ENCODE peak calls at places on chromosomes 11 and 22, in six cellular contexts. V is upper lobe of left lung, X is A549, G is HepG2, W is GM12878, T is K562. D is an unnamed sample. For H3K9me3, the result is how much of the 10 kb centered on the place peaks cover.

GRCh38 chr11:116901211-116901610 is 63.8 kb upstream of the APOA1 start:
- ATAC-seq in W (no peak), T (no peak), G (no peak), X (no peak), V (no peak), D (no peak)

GRCh38 chr11:28836285-28837081 is 728.3 kb downstream of the METTL15 start:
- ATAC-seq in G (peak), V (no peak), T (no peak), X (peak), W (no peak), D (no peak)

GRCh38 chr11:23923357-23923756 is 573.5 kb upstream of the LUZP2 start:
- ATAC-seq in G (no peak), W (no peak), X (no peak), T (no peak), V (no peak), D (no peak)

GRCh38 chr11:60710482-60710881 is 11.1 kb downstream of the MS4A8 start:
- ATAC-seq in T (peak), X (peak), V (no peak), G (peak), W (no peak), D (no peak)

GRCh38 chr11:121552160-121552559 is 99.4 kb upstream of the SORL1-AS1 start:
- ATAC-seq in T (no peak), W (no peak), X (no peak), G (no peak), V (no peak), D (no peak)

GRCh38 chr11:28488336-28488735 is 380.1 kb downstream of the METTL15 start:
- ATAC-seq in W (no peak), X (no peak), G (no peak), V (no peak), T (no peak), D (no peak)

GRCh38 chr11:64607381-64608259 is 16.6 kb downstream of the SLC22A12 start:
- ATAC-seq in X (no peak), T (no peak), W (no peak), G (no peak), V (peak), D (peak)

GRCh38 chr11:68838572-68838964 is 3.1 kb downstream of the CPT1A start:
- ATAC-seq in X (no peak), G (peak), W (no peak), V (no peak), T (no peak), D (no peak)

GRCh38 chr11:101792814-101793213 is 122.0 kb upstream of the CEP126 start:
- ATAC-seq in X (no peak), W (no peak), V (no peak), G (no peak), T (no peak), D (no peak)

GRCh38 chr22:35258144-35258988 is 1.1 kb downstream of the HMGXB4 start:
- ATAC-seq in G (peak), V (no peak), T (peak), W (peak), X (peak), D (no peak)

GRCh38 chr22:35257002-35257320 is 332 bp upstream of the HMGXB4 start:
- ATAC-seq in X (peak), G (peak), T (peak), V (no peak), W (peak), D (no peak)

GRCh38 chr22:35253946-35254345 is 3.3 kb upstream of the HMGXB4 start:
- ATAC-seq in X (no peak), W (no peak), T (no peak), V (no peak), G (no peak), D (no peak)

DNA sequence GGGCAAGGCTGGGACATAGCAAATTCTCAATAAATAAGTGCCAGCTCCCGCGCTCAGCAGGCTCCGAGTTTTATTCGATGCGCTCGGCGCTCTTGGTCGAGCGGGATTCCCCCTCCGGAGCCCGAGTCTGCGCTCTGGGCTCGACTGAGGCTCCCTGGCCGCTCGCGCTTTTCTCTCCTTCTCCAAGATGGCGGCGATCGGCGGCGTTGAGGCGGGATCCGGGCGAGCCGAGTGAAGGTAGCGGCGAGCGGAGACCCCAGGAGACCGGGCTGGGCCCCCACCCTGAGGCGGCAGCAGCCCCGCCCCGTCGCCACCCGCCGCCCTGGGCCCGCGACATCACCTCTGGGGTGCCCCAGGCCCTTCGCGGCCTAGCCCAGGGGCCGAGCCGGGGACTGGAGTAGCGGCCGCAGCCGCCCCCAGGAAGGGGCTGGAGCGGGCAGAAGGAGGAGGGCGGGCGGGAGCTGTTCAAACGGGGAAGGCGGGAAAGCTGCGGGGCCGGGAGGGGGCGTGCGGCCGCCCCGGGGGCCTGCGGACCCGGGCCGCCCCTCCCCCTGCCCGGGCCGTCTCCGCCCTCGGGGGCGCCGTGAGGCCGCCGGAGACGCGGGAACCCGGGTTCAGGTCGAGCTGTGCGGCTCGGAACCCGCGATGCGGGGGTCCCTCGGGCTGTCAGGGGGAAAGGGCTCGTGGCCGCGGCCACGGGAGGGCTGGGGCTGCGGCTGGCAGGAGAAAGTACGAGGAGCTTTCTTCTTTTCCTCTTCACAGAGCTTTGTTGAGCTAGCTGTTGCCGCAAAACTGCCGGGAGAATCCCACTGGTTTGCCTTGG is at the start of gene HMGXB4:
- ATAC-seq in W (peak), T (peak), X (peak), G (peak), V (peak), D (peak)
- TF ChIP-seq POLR2A in W (peak), T (peak), X (no peak), G (peak), V (peak), D (no peak)

GRCh38 chr22:44145544-44145943 is 35.2 kb upstream of the PARVG start:
- ATAC-seq in G (no peak), V (no peak), W (no peak), T (no peak), X (no peak), D (no peak)
- TF ChIP-seq EP300 in G (no peak), V (no peak), W (no peak), T (no peak), X (no peak), D (no peak)

GRCh38 chr11:2489103-2489502 is 44.3 kb downstream of the KCNQ1 start:
- ATAC-seq in X (no peak), V (no peak), T (no peak), G (no peak), W (no peak), D (no peak)
- H3K9me3 ChIP-seq in X (under half), V (under half), T (under half), G (under half), W (under half), D (half or more)

GRCh38 chr11:96540875-96541274 is 151.1 kb downstream of the JRKL start:
- ATAC-seq in G (no peak), T (no peak), X (no peak), V (no peak), W (no peak), D (no peak)
- TF ChIP-seq POLR2A in G (no peak), T (no peak), X (no peak), V (no peak), W (no peak), D (no peak)

GRCh38 chr11:129944696-129945095 is 49.3 kb upstream of the NFRKB start:
- ATAC-seq in G (no peak), T (no peak), V (no peak), X (no peak), W (no peak), D (no peak)

GRCh38 chr11:129947474-129947873 is 52.1 kb upstream of the NFRKB start:
- ATAC-seq in G (peak), V (no peak), X (no peak), W (no peak), T (no peak), D (no peak)

GRCh38 chr11:129946965-129947364 is 51.6 kb upstream of the NFRKB start:
- ATAC-seq in W (no peak), T (no peak), X (no peak), V (no peak), G (no peak), D (no peak)

GRCh38 chr11:129945377-129945776 is 50.0 kb upstream of the NFRKB start:
- ATAC-seq in G (no peak), V (no peak), T (peak), X (no peak), W (no peak), D (no peak)

GRCh38 chr11:129946256-129946655 is 50.9 kb upstream of the NFRKB start:
- ATAC-seq in V (no peak), W (no peak), T (peak), X (no peak), G (no peak), D (no peak)
- TF ChIP-seq EP300 in V (no peak), W (no peak), T (no peak), X (no peak), G (no peak), D (no peak)

GRCh38 chr22:48866906-48867597 is 960.6 kb downstream of the BRD1 start:
- ATAC-seq in X (no peak), W (no peak), G (no peak), V (no peak), T (no peak), D (no peak)

GRCh38 chr22:48867891-48868290 is 959.8 kb downstream of the BRD1 start:
- ATAC-seq in X (no peak), V (no peak), G (no peak), T (no peak), W (no peak), D (no peak)

GRCh38 chr22:48869788-48870187 is 957.9 kb downstream of the BRD1 start:
- ATAC-seq in W (no peak), X (no peak), G (no peak), V (no peak), T (no peak), D (no peak)

GRCh38 chr22:48869161-48869560 is 958.5 kb downstream of the BRD1 start:
- ATAC-seq in W (no peak), T (no peak), G (no peak), V (no peak), X (no peak), D (no peak)

GRCh38 chr22:48868554-48868953 is 959.1 kb downstream of the BRD1 start:
- ATAC-seq in G (no peak), W (no peak), T (no peak), X (no peak), V (no peak), D (no peak)
- H3K9me3 ChIP-seq in G (under half), W (under half), T (under half), X (under half), V (under half), D (under half)

GRCh38 chr22:27409299-27409698 is 392.3 kb downstream of the MN1 start:
- ATAC-seq in X (no peak), G (peak), W (no peak), T (no peak), V (no peak), D (no peak)
- TF ChIP-seq POLR2A in X (no peak), G (no peak), W (no peak), T (no peak), V (no peak), D (no peak)

D was measured in gastroesophageal sphincter.